ENCODE peak calls at places on chromosomes 11 and 22, in five cellular contexts. One of them, this sample, is unnamed.

GRCh38 chr11:61872935-61873565 is 18.3 kb downstream of the FADS3 start:
- DNase-seq in GM12878: no peak
- DNase-seq in SK-N-SH: no peak
- DNase-seq in K562: no peak
- DNase-seq in A549: no peak
- DNase-seq in this sample: no peak

GRCh38 chr11:124115782-124116616 is 749 bp downstream of the VWA5A start:
- DNase-seq in GM12878: no peak
- DNase-seq in SK-N-SH: peak; percentile 15
- DNase-seq in K562: no peak
- DNase-seq in A549: no peak
- DNase-seq in this sample: no peak

GRCh38 chr22:24728790-24729637 is 45.5 kb downstream of the PIWIL3 start:
- DNase-seq in GM12878: no peak
- DNase-seq in SK-N-SH: peak; percentile 41
- DNase-seq in K562: peak; percentile 82
- DNase-seq in A549: no peak
- DNase-seq in this sample: peak; percentile 74

GRCh38 chr22:21766933-21767462 is 31.4 kb upstream of the YPEL1 start:
- DNase-seq in GM12878: no peak
- DNase-seq in SK-N-SH: no peak
- DNase-seq in K562: no peak
- DNase-seq in A549: no peak
- DNase-seq in this sample: no peak

GRCh38 chr11:108609681-108610080 is 16.1 kb upstream of the EXPH5 start:
- DNase-seq in GM12878: no peak
- DNase-seq in SK-N-SH: no peak
- DNase-seq in K562: no peak
- DNase-seq in A549: peak; percentile 34
- DNase-seq in this sample: peak; percentile 35

GRCh38 chr22:19772673-19773469 is 12.3 kb downstream of the TBX1 start:
- DNase-seq in GM12878: peak; percentile 61
- DNase-seq in SK-N-SH: no peak
- DNase-seq in K562: peak; percentile 69
- DNase-seq in A549: no peak
- DNase-seq in this sample: no peak

GRCh38 chr11:71929491-71929890 is 645 bp downstream of the RNF121 start:
- DNase-seq in GM12878: no peak
- DNase-seq in SK-N-SH: no peak
- DNase-seq in K562: no peak
- DNase-seq in A549: no peak
- DNase-seq in this sample: no peak

GRCh38 chr11:120343429-120343828 is 7.2 kb downstream of the ARHGEF12 start:
- DNase-seq in GM12878: peak; percentile 67
- DNase-seq in SK-N-SH: no peak
- DNase-seq in K562: no peak
- DNase-seq in A549: no peak
- DNase-seq in this sample: no peak

GRCh38 chr11:6637871-6638270 is 17.7 kb downstream of the DCHS1 start:
- DNase-seq in GM12878: no peak
- DNase-seq in SK-N-SH: no peak
- DNase-seq in K562: no peak
- DNase-seq in A549: no peak
- DNase-seq in this sample: peak; percentile 85

GRCh38 chr11:134640971-134641968 is 229.2 kb upstream of the B3GAT1 start:
- DNase-seq in GM12878: no peak
- DNase-seq in SK-N-SH: no peak
- DNase-seq in K562: no peak
- DNase-seq in A549: no peak
- DNase-seq in this sample: no peak

GRCh38 chr22:38398609-38399401 is 56.2 kb downstream of the KCNJ4 start:
- DNase-seq in GM12878: no peak
- DNase-seq in SK-N-SH: peak; percentile 87
- DNase-seq in K562: peak; percentile 87
- DNase-seq in A549: peak; percentile 78
- DNase-seq in this sample: peak; percentile 63

GRCh38 chr11:13463779-13464290 is 813 bp upstream of the BTBD10 start:
- DNase-seq in GM12878: no peak
- DNase-seq in SK-N-SH: no peak
- DNase-seq in K562: no peak
- DNase-seq in A549: no peak
- DNase-seq in this sample: no peak

GRCh38 chr11:78022397-78023396 is at the start of gene KCTD14:
- DNase-seq in GM12878: no peak
- DNase-seq in SK-N-SH: peak; percentile 14
- DNase-seq in K562: no peak
- DNase-seq in A549: no peak
- DNase-seq in this sample: no peak

GRCh38 chr11:79431535-79431934 is 9.3 kb downstream of the TENM4 start:
- DNase-seq in GM12878: no peak
- DNase-seq in SK-N-SH: no peak
- DNase-seq in K562: no peak
- DNase-seq in A549: no peak
- DNase-seq in this sample: peak; percentile 89

GRCh38 chr11:26234451-26234850 is 97.5 kb upstream of the ANO3 start:
- DNase-seq in GM12878: no peak
- DNase-seq in SK-N-SH: no peak
- DNase-seq in K562: no peak
- DNase-seq in A549: no peak
- DNase-seq in this sample: peak; percentile 77

GRCh38 chr22:31305194-31305593 is 12.9 kb upstream of the PIK3IP1 start:
- DNase-seq in GM12878: no peak
- DNase-seq in SK-N-SH: no peak
- DNase-seq in K562: no peak
- DNase-seq in A549: no peak
- DNase-seq in this sample: no peak

GRCh38 chr22:17777717-17778044 is 3.4 kb upstream of the BID start:
- DNase-seq in GM12878: no peak
- DNase-seq in SK-N-SH: no peak
- DNase-seq in K562: no peak
- DNase-seq in A549: no peak
- DNase-seq in this sample: no peak

DNA sequence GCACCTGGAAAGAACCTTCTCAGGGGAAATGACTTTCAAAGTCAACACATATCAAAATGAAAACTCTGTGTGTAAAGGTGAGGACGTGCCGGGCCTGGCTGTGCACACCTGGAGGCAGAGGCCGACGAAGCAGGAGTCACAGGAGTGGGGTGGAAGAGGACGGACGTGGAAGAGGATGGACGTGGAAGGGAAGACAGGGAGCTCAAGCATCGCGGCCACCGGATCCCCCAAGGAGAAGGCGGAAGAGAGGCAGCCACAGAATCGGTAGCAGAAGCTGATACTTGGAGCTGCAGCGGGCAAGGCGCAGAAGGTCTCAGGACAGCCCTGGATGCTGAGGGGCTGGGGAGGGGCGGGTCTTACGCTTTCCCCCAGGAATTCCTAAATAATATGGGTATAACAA is 519.8 kb downstream of the BRD1 start:
- DNase-seq in GM12878: no peak
- DNase-seq in SK-N-SH: no peak
- DNase-seq in K562: no peak
- DNase-seq in A549: no peak
- DNase-seq in this sample: no peak
- TF ChIP-seq RCOR1 in GM12878: no peak
- TF ChIP-seq RCOR1 in SK-N-SH: no peak
- TF ChIP-seq RCOR1 in K562: no peak
- TF ChIP-seq RCOR1 in A549: no peak
- TF ChIP-seq RCOR1 in this sample: no peak

DNA sequence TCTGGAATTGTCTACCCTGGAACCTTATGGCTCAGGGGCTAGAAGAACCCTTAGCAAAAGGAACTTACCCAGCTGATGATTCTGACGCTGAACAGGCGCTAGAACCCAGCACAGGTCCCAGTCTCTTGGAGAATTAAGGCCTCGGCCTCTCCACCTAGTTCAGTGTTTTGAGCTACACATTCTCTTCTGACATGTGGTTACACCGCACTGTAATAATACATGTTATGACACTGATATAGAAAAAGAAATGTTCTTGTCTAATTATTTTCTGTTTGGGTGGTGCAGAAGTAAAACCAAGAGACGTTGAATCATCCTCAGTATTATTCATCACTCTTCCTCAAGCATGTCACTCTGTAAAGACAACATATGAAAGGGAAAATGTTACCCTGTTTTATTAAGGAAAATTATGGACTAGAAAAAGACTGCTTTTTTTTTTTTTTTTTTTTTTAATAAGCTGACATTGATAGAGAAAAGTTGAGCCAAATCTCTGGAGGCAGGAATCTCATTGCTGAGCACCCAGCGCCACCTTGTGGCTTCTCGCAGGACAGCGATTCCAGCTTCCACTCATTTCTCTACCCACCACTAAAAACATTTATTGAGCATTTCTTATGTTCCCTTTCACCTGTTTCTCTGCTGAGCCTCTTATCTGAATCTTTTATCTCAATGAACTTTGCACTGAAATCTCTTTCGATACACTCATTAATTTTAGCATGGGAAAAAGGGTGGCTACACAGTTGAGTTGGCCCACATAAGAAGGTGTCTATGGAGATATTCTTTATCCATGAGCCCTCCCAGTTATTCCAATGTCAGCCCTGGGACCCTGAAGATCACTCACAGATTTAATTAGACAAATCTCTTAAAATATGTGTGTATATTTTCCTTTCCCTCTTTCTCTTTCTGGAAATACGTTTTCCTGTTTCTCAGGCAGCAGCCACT is 12.6 kb upstream of the APLNR start:
- DNase-seq in GM12878: no peak
- DNase-seq in SK-N-SH: no peak
- DNase-seq in K562: peak; percentile 64
- DNase-seq in A549: peak; percentile 68
- DNase-seq in this sample: peak; percentile 64
- TF ChIP-seq CTCF in GM12878: peak; percentile 76
- TF ChIP-seq CTCF in SK-N-SH: peak; percentile 89
- TF ChIP-seq CTCF in K562: peak; percentile 83
- TF ChIP-seq CTCF in A549: peak; percentile 97
- TF ChIP-seq CTCF in this sample: peak; percentile 96

GRCh38 chr11:110158317-110159200 is 65.4 kb downstream of the ZC3H12C start:
- DNase-seq in GM12878: no peak
- DNase-seq in SK-N-SH: no peak
- DNase-seq in K562: no peak
- DNase-seq in A549: no peak
- DNase-seq in this sample: no peak

GRCh38 chr11:110159491-110159890 is 66.3 kb downstream of the ZC3H12C start:
- DNase-seq in GM12878: no peak
- DNase-seq in SK-N-SH: no peak
- DNase-seq in K562: no peak
- DNase-seq in A549: no peak
- DNase-seq in this sample: no peak

GRCh38 chr11:110162216-110162615 is 69.0 kb downstream of the ZC3H12C start:
- DNase-seq in GM12878: no peak
- DNase-seq in SK-N-SH: no peak
- DNase-seq in K562: no peak
- DNase-seq in A549: no peak
- DNase-seq in this sample: peak; percentile 38

GRCh38 chr11:110161061-110161460 is 67.9 kb downstream of the ZC3H12C start:
- DNase-seq in GM12878: no peak
- DNase-seq in SK-N-SH: no peak
- DNase-seq in K562: no peak
- DNase-seq in A549: no peak
- DNase-seq in this sample: no peak

DNA sequence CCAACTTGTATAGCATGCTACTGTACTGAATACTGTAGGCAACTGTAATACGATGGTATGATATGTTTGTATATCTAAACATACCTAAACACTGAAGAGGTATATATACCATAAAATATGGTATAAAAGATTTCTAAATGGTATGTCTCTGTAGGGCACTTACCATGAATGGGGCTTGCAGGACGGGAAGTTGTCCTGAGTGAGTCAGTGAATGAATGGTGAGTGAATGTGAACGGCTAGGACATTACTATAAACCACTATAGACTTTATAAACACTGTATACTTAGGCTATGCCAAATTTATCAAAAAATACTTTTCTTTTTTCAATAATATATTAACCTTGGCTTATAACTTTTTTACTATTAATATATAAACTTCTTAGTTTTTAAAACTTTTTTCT is 66.8 kb downstream of the ZC3H12C start:
- DNase-seq in GM12878: no peak
- DNase-seq in SK-N-SH: no peak
- DNase-seq in K562: no peak
- DNase-seq in A549: no peak
- DNase-seq in this sample: peak; percentile 79
- TF ChIP-seq RCOR1 in GM12878: no peak
- TF ChIP-seq RCOR1 in SK-N-SH: no peak
- TF ChIP-seq RCOR1 in K562: no peak
- TF ChIP-seq RCOR1 in A549: no peak
- TF ChIP-seq RCOR1 in this sample: no peak

GRCh38 chr22:48513929-48514328 is 1313.7 kb downstream of the BRD1 start:
- DNase-seq in GM12878: no peak
- DNase-seq in SK-N-SH: no peak
- DNase-seq in K562: no peak
- DNase-seq in A549: no peak
- DNase-seq in this sample: no peak

GRCh38 chr22:48520207-48520606 is 1307.5 kb downstream of the BRD1 start:
- DNase-seq in GM12878: no peak
- DNase-seq in SK-N-SH: no peak
- DNase-seq in K562: no peak
- DNase-seq in A549: no peak
- DNase-seq in this sample: no peak

GRCh38 chr22:48516571-48516970 is 1311.1 kb downstream of the BRD1 start:
- DNase-seq in GM12878: no peak
- DNase-seq in SK-N-SH: no peak
- DNase-seq in K562: no peak
- DNase-seq in A549: no peak
- DNase-seq in this sample: no peak

GRCh38 chr22:48515571-48516200 is 1312.0 kb downstream of the BRD1 start:
- DNase-seq in GM12878: no peak
- DNase-seq in SK-N-SH: no peak
- DNase-seq in K562: no peak
- DNase-seq in A549: no peak
- DNase-seq in this sample: no peak

DNA sequence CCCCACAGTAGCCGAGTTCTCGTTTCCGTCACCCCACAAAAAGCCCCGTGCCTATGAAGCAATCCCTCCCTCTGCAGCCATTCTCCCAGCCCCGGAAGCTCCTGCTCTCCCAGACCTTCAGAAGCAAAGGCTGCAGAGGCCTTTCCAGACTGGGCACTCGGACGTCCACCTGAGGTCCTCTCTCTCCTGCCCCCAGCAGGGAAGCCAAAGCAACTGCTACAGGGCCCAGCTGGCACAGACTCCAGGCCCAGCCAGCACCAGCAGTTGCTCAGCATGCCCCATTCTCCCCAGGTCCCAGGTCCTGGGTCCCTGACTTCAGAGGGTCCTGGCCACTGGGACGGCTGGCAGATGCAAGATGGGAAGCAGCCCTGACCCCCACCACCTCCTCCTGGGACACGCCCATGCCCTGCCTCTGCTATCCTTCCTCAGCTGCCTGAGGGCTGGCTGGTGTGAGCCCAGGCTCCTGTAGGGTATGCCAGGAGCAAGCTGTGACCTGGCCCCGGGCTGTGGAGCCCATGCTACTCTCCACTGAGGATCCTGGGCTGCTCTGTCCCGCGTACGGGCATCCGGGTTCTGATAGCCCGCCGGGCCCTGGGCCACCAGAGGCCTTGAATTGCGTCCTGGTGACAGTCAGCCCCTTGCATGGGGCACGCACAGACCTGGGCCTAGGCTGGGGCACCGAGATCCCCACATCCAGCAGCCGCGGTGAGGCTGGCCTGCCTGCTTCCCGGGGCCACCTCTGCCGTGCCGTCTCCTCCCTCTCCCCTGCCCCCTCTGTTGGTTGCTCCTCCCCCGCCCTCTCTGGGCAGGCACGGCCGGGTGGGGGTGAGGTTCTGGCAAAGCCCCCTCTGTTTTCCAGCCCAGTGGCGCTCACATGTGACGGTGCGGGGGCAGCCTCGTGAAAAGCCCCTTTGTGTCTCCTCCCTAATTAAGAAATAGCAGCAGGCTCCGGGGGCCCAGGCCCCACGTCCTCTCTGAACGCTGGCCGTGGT is 1310.3 kb downstream of the BRD1 start:
- DNase-seq in GM12878: no peak
- DNase-seq in SK-N-SH: no peak
- DNase-seq in K562: no peak
- DNase-seq in A549: peak; percentile 48
- DNase-seq in this sample: no peak
- TF ChIP-seq CTCF in GM12878: no peak
- TF ChIP-seq CTCF in SK-N-SH: no peak
- TF ChIP-seq CTCF in K562: no peak
- TF ChIP-seq CTCF in A549: no peak
- TF ChIP-seq CTCF in this sample: no peak